ENCODE peak calls at places on chromosomes 11 and 22, in ten cellular contexts. One of them, this sample, is unnamed.

GRCh38 chr11:12674936-12675696 is 895 bp downstream of the TEAD1 start:
- DNase-seq in lower lobe of right lung: peak; percentile 50
- DNase-seq in tibial artery: peak; percentile 76
- DNase-seq in right cardiac atrium: peak; percentile 77
- DNase-seq in ovary: peak; percentile 47
- DNase-seq in left ventricle myocardium inferior: peak; percentile 48
- DNase-seq in heart left ventricle: peak; percentile 56
- DNase-seq in CD8-positive, alpha-beta T cell: no peak
- DNase-seq in A549: no peak
- DNase-seq in body of pancreas: peak; percentile 44
- DNase-seq in this sample: peak; percentile 16

GRCh38 chr11:1890856-1891830 is 552 bp downstream of the PRR33 start:
- DNase-seq in lower lobe of right lung: no peak
- DNase-seq in tibial artery: no peak
- DNase-seq in right cardiac atrium: peak; percentile 55
- DNase-seq in ovary: no peak
- DNase-seq in left ventricle myocardium inferior: no peak
- DNase-seq in heart left ventricle: peak; percentile 28
- DNase-seq in CD8-positive, alpha-beta T cell: peak; percentile 19
- DNase-seq in A549: no peak
- DNase-seq in body of pancreas: peak; percentile 10
- DNase-seq in this sample: no peak

GRCh38 chr22:31179345-31179744 is 19.4 kb downstream of the RNF185 start:
- DNase-seq in lower lobe of right lung: no peak
- DNase-seq in tibial artery: no peak
- DNase-seq in right cardiac atrium: no peak
- DNase-seq in ovary: no peak
- DNase-seq in left ventricle myocardium inferior: no peak
- DNase-seq in heart left ventricle: no peak
- DNase-seq in CD8-positive, alpha-beta T cell: no peak
- DNase-seq in A549: no peak
- DNase-seq in body of pancreas: peak; percentile 26
- DNase-seq in this sample: no peak

GRCh38 chr22:36816635-36817428 is at the start of gene PVALB:
- DNase-seq in lower lobe of right lung: peak; percentile 50
- DNase-seq in tibial artery: no peak
- DNase-seq in right cardiac atrium: peak; percentile 68
- DNase-seq in ovary: peak; percentile 12
- DNase-seq in left ventricle myocardium inferior: peak; percentile 22
- DNase-seq in heart left ventricle: no peak
- DNase-seq in CD8-positive, alpha-beta T cell: no peak
- DNase-seq in A549: peak; percentile 23
- DNase-seq in body of pancreas: peak; percentile 28
- DNase-seq in this sample: no peak

GRCh38 chr22:46754826-46755225 is 7.6 kb upstream of the TBC1D22A start:
- DNase-seq in lower lobe of right lung: no peak
- DNase-seq in tibial artery: no peak
- DNase-seq in right cardiac atrium: no peak
- DNase-seq in ovary: no peak
- DNase-seq in left ventricle myocardium inferior: no peak
- DNase-seq in heart left ventricle: no peak
- DNase-seq in CD8-positive, alpha-beta T cell: no peak
- DNase-seq in A549: no peak
- DNase-seq in body of pancreas: no peak
- DNase-seq in this sample: no peak

GRCh38 chr11:6646631-6647281 is 8.9 kb downstream of the DCHS1 start:
- DNase-seq in lower lobe of right lung: no peak
- DNase-seq in tibial artery: no peak
- DNase-seq in right cardiac atrium: peak; percentile 78
- DNase-seq in ovary: no peak
- DNase-seq in left ventricle myocardium inferior: peak; percentile 60
- DNase-seq in heart left ventricle: peak; percentile 65
- DNase-seq in CD8-positive, alpha-beta T cell: peak; percentile 28
- DNase-seq in A549: no peak
- DNase-seq in body of pancreas: no peak
- DNase-seq in this sample: no peak

GRCh38 chr11:77617892-77618291 is 19.7 kb downstream of the CLNS1A start:
- DNase-seq in lower lobe of right lung: no peak
- DNase-seq in tibial artery: no peak
- DNase-seq in right cardiac atrium: no peak
- DNase-seq in ovary: no peak
- DNase-seq in left ventricle myocardium inferior: no peak
- DNase-seq in heart left ventricle: no peak
- DNase-seq in CD8-positive, alpha-beta T cell: no peak
- DNase-seq in A549: no peak
- DNase-seq in body of pancreas: no peak
- DNase-seq in this sample: no peak

GRCh38 chr11:130431337-130431773 is 2.9 kb upstream of the ADAMTS8 start:
- DNase-seq in lower lobe of right lung: peak; percentile 74
- DNase-seq in tibial artery: peak; percentile 85
- DNase-seq in right cardiac atrium: peak; percentile 82
- DNase-seq in ovary: peak; percentile 48
- DNase-seq in left ventricle myocardium inferior: peak; percentile 65
- DNase-seq in heart left ventricle: peak; percentile 56
- DNase-seq in CD8-positive, alpha-beta T cell: peak; percentile 68
- DNase-seq in A549: peak; percentile 55
- DNase-seq in body of pancreas: peak; percentile 78
- DNase-seq in this sample: peak; percentile 37

GRCh38 chr22:17884951-17885350 is 110.7 kb upstream of the BID start:
- DNase-seq in lower lobe of right lung: no peak
- DNase-seq in tibial artery: no peak
- DNase-seq in right cardiac atrium: no peak
- DNase-seq in ovary: no peak
- DNase-seq in left ventricle myocardium inferior: no peak
- DNase-seq in heart left ventricle: no peak
- DNase-seq in CD8-positive, alpha-beta T cell: no peak
- DNase-seq in A549: no peak
- DNase-seq in body of pancreas: no peak
- DNase-seq in this sample: no peak

GRCh38 chr22:22810018-22810427 is 77.6 kb upstream of the IGLL5 start:
- DNase-seq in lower lobe of right lung: peak; percentile 68
- DNase-seq in tibial artery: peak; percentile 60
- DNase-seq in right cardiac atrium: peak; percentile 72
- DNase-seq in ovary: no peak
- DNase-seq in left ventricle myocardium inferior: peak; percentile 38
- DNase-seq in heart left ventricle: peak; percentile 65
- DNase-seq in CD8-positive, alpha-beta T cell: peak; percentile 76
- DNase-seq in A549: peak; percentile 18
- DNase-seq in body of pancreas: peak; percentile 45
- DNase-seq in this sample: peak; percentile 76

DNA sequence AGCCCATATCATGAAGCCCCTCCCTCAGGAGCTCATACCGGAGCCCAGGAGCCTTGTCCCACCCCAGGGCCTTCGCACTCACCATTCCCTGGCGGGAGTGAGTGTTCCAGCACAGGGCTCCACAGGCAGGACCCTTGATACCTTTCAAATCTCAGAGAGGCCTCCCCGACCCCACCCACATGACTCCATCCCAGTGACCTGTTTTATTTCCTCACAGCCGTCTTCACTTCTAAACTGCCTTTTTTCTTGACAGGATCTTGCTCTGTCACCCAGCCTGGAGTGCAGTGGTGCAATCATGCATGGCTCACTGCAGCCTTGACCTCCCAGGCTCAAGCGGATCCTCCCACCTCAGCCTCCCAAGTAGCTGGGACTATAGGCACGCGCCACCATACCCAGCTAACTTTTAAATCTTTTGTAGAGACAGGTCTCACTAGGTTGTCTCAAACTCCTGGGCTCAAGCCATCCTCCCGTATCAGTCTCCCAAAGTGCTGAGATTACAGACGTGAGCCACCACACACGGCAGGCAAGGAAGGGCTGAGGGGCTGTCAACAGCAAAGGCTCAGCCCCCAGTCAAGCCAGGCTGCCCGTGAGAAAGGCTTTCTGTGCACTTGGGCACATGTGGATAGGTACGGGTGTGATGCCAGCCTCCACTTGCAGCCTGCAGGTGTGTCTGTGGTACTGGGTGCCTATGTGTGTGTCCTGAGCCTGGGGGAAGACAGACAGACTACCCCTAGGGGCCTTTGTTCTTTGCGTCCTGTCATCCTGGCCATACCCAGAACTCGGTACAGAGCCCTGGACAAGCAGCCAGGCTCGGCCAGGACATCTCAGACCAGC is 9.3 kb downstream of the RPL3 start:
- DNase-seq in lower lobe of right lung: no peak
- DNase-seq in tibial artery: no peak
- DNase-seq in right cardiac atrium: peak; percentile 32
- DNase-seq in ovary: no peak
- DNase-seq in left ventricle myocardium inferior: no peak
- DNase-seq in heart left ventricle: peak; percentile 27
- DNase-seq in CD8-positive, alpha-beta T cell: no peak
- DNase-seq in A549: no peak
- DNase-seq in body of pancreas: no peak
- DNase-seq in this sample: no peak
- H3K4me1 ChIP-seq in lower lobe of right lung: peaks cover 48% of the 10 kb centered on the region
- H3K4me1 ChIP-seq in tibial artery: no peaks in the 10 kb centered on the region
- H3K4me1 ChIP-seq in right cardiac atrium: peaks cover 9% of the 10 kb centered on the region
- H3K4me1 ChIP-seq in ovary: peaks cover 5% of the 10 kb centered on the region
- H3K4me1 ChIP-seq in left ventricle myocardium inferior: peaks cover 78% of the 10 kb centered on the region
- H3K4me1 ChIP-seq in heart left ventricle: peaks cover 51% of the 10 kb centered on the region
- H3K4me1 ChIP-seq in CD8-positive, alpha-beta T cell: peaks cover 10% of the 10 kb centered on the region
- H3K4me1 ChIP-seq in A549: peaks cover 64% of the 10 kb centered on the region
- H3K4me1 ChIP-seq in body of pancreas: peaks cover 17% of the 10 kb centered on the region
- H3K4me1 ChIP-seq in this sample: peaks cover 27% of the 10 kb centered on the region

GRCh38 chr22:44648085-44648820 is 53.8 kb upstream of the PRR5 start:
- DNase-seq in lower lobe of right lung: peak; percentile 21
- DNase-seq in tibial artery: peak; percentile 56
- DNase-seq in right cardiac atrium: no peak
- DNase-seq in ovary: no peak
- DNase-seq in left ventricle myocardium inferior: no peak
- DNase-seq in heart left ventricle: no peak
- DNase-seq in CD8-positive, alpha-beta T cell: no peak
- DNase-seq in A549: no peak
- DNase-seq in body of pancreas: no peak
- DNase-seq in this sample: no peak
- H3K4me3 ChIP-seq in lower lobe of right lung: no peak overlapping the region
- H3K4me3 ChIP-seq in tibial artery: no peak overlapping the region
- H3K4me3 ChIP-seq in right cardiac atrium: no peak overlapping the region
- H3K4me3 ChIP-seq in ovary: no peak overlapping the region
- H3K4me3 ChIP-seq in left ventricle myocardium inferior: no peak overlapping the region
- H3K4me3 ChIP-seq in heart left ventricle: no peak overlapping the region
- H3K4me3 ChIP-seq in CD8-positive, alpha-beta T cell: no peak overlapping the region
- H3K4me3 ChIP-seq in A549: no peak overlapping the region
- H3K4me3 ChIP-seq in body of pancreas: no peak overlapping the region
- H3K4me3 ChIP-seq in this sample: no peak overlapping the region

DNA sequence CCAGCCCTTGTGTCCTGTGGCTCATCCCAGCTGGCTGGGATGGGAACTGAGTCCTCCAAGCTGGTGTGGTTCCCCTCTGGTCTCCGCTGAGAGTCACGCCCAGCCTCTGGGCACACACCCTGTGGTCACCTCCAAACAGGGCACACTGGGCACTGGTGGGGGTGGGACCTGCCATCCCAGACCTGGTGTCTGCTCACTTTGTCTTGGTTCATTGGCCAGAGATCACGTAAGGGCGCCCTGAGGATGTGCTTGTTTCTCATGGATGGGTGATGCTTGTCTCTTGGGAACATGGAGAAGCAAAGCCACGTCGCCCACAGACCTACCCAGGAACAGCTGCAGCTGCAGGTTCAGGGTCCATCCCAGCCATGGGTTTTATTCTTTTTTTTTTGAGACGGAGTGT is 43.1 kb downstream of the LRP5 start:
- DNase-seq in lower lobe of right lung: no peak
- DNase-seq in tibial artery: no peak
- DNase-seq in right cardiac atrium: no peak
- DNase-seq in ovary: no peak
- DNase-seq in left ventricle myocardium inferior: no peak
- DNase-seq in heart left ventricle: no peak
- DNase-seq in CD8-positive, alpha-beta T cell: no peak
- DNase-seq in A549: no peak
- DNase-seq in body of pancreas: no peak
- DNase-seq in this sample: no peak
- H3K27ac ChIP-seq in lower lobe of right lung: peak overlapping the region; percentile 74
- H3K27ac ChIP-seq in tibial artery: peak overlapping the region; percentile 98
- H3K27ac ChIP-seq in right cardiac atrium: no peak overlapping the region
- H3K27ac ChIP-seq in ovary: peak overlapping the region; percentile 72
- H3K27ac ChIP-seq in left ventricle myocardium inferior: peak overlapping the region; percentile 92
- H3K27ac ChIP-seq in heart left ventricle: peak overlapping the region; percentile 86
- H3K27ac ChIP-seq in CD8-positive, alpha-beta T cell: no peak overlapping the region
- H3K27ac ChIP-seq in A549: peak overlapping the region; percentile 91
- H3K27ac ChIP-seq in body of pancreas: peak overlapping the region; percentile 81
- H3K27ac ChIP-seq in this sample: no peak overlapping the region

GRCh38 chr11:69537855-69538640 is 56.6 kb downstream of the LINC01488 start:
- DNase-seq in lower lobe of right lung: no peak
- DNase-seq in tibial artery: no peak
- DNase-seq in right cardiac atrium: peak; percentile 30
- DNase-seq in ovary: no peak
- DNase-seq in left ventricle myocardium inferior: no peak
- DNase-seq in heart left ventricle: no peak
- DNase-seq in CD8-positive, alpha-beta T cell: no peak
- DNase-seq in A549: no peak
- DNase-seq in body of pancreas: no peak
- DNase-seq in this sample: no peak
- H3K4me1 ChIP-seq in lower lobe of right lung: peaks cover 35% of the 10 kb centered on the region
- H3K4me1 ChIP-seq in tibial artery: peaks cover 5% of the 10 kb centered on the region
- H3K4me1 ChIP-seq in right cardiac atrium: peaks cover 19% of the 10 kb centered on the region
- H3K4me1 ChIP-seq in ovary: no peaks in the 10 kb centered on the region
- H3K4me1 ChIP-seq in left ventricle myocardium inferior: peaks cover 40% of the 10 kb centered on the region
- H3K4me1 ChIP-seq in heart left ventricle: peaks cover 38% of the 10 kb centered on the region
- H3K4me1 ChIP-seq in CD8-positive, alpha-beta T cell: peaks cover 5% of the 10 kb centered on the region
- H3K4me1 ChIP-seq in A549: peaks cover 31% of the 10 kb centered on the region
- H3K4me1 ChIP-seq in body of pancreas: peaks cover 14% of the 10 kb centered on the region
- H3K4me1 ChIP-seq in this sample: no peaks in the 10 kb centered on the region

GRCh38 chr22:43288807-43289417 is 54.3 kb downstream of the SCUBE1 start:
- DNase-seq in lower lobe of right lung: no peak
- DNase-seq in tibial artery: no peak
- DNase-seq in right cardiac atrium: no peak
- DNase-seq in ovary: no peak
- DNase-seq in left ventricle myocardium inferior: no peak
- DNase-seq in heart left ventricle: no peak
- DNase-seq in CD8-positive, alpha-beta T cell: no peak
- DNase-seq in A549: no peak
- DNase-seq in body of pancreas: no peak
- DNase-seq in this sample: no peak
- H3K4me3 ChIP-seq in lower lobe of right lung: peak overlapping the region; percentile 28
- H3K4me3 ChIP-seq in tibial artery: peak overlapping the region; percentile 41
- H3K4me3 ChIP-seq in right cardiac atrium: no peak overlapping the region
- H3K4me3 ChIP-seq in ovary: no peak overlapping the region
- H3K4me3 ChIP-seq in left ventricle myocardium inferior: peak overlapping the region; percentile 46
- H3K4me3 ChIP-seq in heart left ventricle: peak overlapping the region; percentile 32
- H3K4me3 ChIP-seq in CD8-positive, alpha-beta T cell: no peak overlapping the region
- H3K4me3 ChIP-seq in A549: no peak overlapping the region
- H3K4me3 ChIP-seq in body of pancreas: no peak overlapping the region
- H3K4me3 ChIP-seq in this sample: no peak overlapping the region

This sample was measured in CD4-positive, alpha-beta memory T cell.